ENCODE peak calls at places on chromosomes 12 and 14, in seven cellular contexts. Z is GM23338; G is CD8-positive, alpha-beta T cell; Q is HCT116; U is breast epithelium; K is transverse colon; S is fibroblast of lung. A is an unnamed sample. For H3K4me1, the result is how much of the 10 kb centered on the place peaks cover.

GRCh38 chr12:94386422-94386821 is 73.2 kb downstream of the CEP83 start:
- DNase-seq in G (no peak), Q (no peak), K (no peak), Z (no peak), S (peak), U (no peak), A (no peak)

GRCh38 chr12:130880411-130880885 is 8.6 kb downstream of the RAN start:
- DNase-seq in G (no peak), Z (no peak), U (no peak), K (no peak), Q (no peak), S (no peak), A (no peak)

GRCh38 chr12:93790472-93791152 is 113.4 kb downstream of the CRADD start:
- DNase-seq in U (no peak), S (peak), K (no peak), Q (no peak), Z (peak), G (no peak), A (no peak)

GRCh38 chr12:124550123-124551089 is 17.0 kb downstream of the NCOR2 start:
- DNase-seq in G (no peak), U (no peak), S (peak), K (no peak), Q (no peak), Z (no peak), A (no peak)

GRCh38 chr14:68392393-68393085 is 400.3 kb downstream of the ZFP36L1 start:
- DNase-seq in G (no peak), U (peak), S (no peak), Z (no peak), Q (no peak), K (peak), A (no peak)

GRCh38 chr14:24398943-24399801 is at the start of gene NYNRIN:
- DNase-seq in S (peak), K (peak), Q (no peak), Z (peak), G (peak), U (no peak), A (no peak)

GRCh38 chr12:130663510-130663909 is 52.6 kb downstream of the RIMBP2 start:
- DNase-seq in Z (no peak), Q (no peak), U (no peak), S (no peak), G (no peak), K (no peak), A (no peak)

GRCh38 chr12:112115259-112116045 is 6.9 kb upstream of the NAA25 start:
- DNase-seq in U (peak), Z (no peak), Q (no peak), G (no peak), S (no peak), K (no peak), A (no peak)

GRCh38 chr14:42742084-42742483 is 1135.4 kb downstream of the LRFN5 start:
- DNase-seq in K (no peak), U (no peak), S (no peak), Z (no peak), Q (no peak), G (no peak), A (no peak)

GRCh38 chr12:4505381-4505986 is 33.2 kb upstream of the RAD51AP1 start:
- DNase-seq in Z (no peak), Q (no peak), G (no peak), K (no peak), U (no peak), S (peak), A (no peak)

GRCh38 chr14:98223106-98223505 is 1048.9 kb downstream of the BCL11B start:
- DNase-seq in S (no peak), Q (no peak), K (no peak), U (no peak), G (no peak), Z (no peak), A (no peak)

GRCh38 chr14:34043627-34044372 is 92.9 kb upstream of the EGLN3 start:
- DNase-seq in U (no peak), Z (peak), K (no peak), S (peak), Q (peak), G (peak), A (no peak)

GRCh38 chr14:95510804-95511203 is 5.6 kb downstream of the SYNE3 start:
- DNase-seq in Z (peak), K (no peak), S (no peak), G (no peak), U (no peak), Q (no peak), A (no peak)
- H3K4me1 ChIP-seq in Z (under half), K (under half), S (under half), G (half or more), U (under half), Q (under half), A (under half)

GRCh38 chr12:8078400-8078799 is 3.7 kb upstream of the NECAP1 start:
- DNase-seq in Z (peak), S (peak), U (no peak), K (peak), Q (peak), G (peak), A (no peak)
- TF ChIP-seq CTCF in Z (peak), S (peak), U (no peak), K (peak), Q (peak), G (peak), A (no peak)

DNA sequence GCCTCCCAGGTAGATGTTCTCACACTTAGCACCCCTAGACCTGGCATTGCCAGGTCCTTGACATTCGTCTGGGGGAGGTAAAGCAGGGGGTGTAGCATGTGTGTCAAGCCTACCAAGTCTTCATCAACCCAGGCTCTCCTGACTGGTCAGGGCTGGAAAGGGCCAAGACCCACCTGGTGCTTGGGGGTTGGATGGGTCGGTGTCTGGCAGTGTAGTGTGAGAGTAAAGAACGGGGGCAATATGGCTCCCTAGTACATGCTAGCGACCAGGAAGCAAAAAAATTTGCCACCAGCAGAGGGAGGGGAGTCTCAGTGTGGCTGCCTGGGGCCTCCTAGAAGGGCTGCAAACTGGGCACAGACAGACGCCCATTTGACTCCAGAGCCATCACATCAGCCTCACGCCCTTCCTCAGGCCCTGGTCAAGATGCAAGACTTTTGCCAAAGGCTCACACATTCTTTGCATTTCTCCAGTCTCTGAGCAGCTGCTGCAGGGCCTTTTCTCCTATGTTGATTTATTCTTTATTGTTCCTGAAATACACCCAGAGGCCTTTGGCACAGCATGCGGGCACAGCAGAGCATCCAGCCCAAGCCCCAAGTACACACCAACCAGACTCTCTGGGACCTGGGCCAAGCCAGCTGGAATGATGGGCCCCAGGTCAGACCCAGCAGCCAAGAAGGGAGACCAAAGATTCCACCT is 38.3 kb upstream of the PNMA1 start:
- DNase-seq in Z (peak), U (peak), K (peak), S (peak), Q (no peak), G (peak), A (no peak)
- H3K4me3 ChIP-seq in Z (no peak), U (peak), K (no peak), S (no peak), Q (no peak), G (peak), A (no peak)

GRCh38 chr12:64671682-64672081 is 61.4 kb downstream of the RASSF3 start:
- DNase-seq in S (no peak), Q (no peak), Z (no peak), K (no peak), U (no peak), G (no peak), A (no peak)

GRCh38 chr12:64672925-64673409 is 62.7 kb downstream of the RASSF3 start:
- DNase-seq in G (no peak), K (peak), S (peak), Z (no peak), U (no peak), Q (peak), A (peak)

GRCh38 chr12:64675795-64676194 is 65.5 kb downstream of the RASSF3 start:
- DNase-seq in K (peak), G (no peak), Z (no peak), U (no peak), S (peak), Q (no peak), A (peak)

GRCh38 chr12:64674367-64674922 is 64.2 kb downstream of the RASSF3 start:
- DNase-seq in U (no peak), G (peak), K (no peak), Q (no peak), Z (no peak), S (no peak), A (no peak)

DNA sequence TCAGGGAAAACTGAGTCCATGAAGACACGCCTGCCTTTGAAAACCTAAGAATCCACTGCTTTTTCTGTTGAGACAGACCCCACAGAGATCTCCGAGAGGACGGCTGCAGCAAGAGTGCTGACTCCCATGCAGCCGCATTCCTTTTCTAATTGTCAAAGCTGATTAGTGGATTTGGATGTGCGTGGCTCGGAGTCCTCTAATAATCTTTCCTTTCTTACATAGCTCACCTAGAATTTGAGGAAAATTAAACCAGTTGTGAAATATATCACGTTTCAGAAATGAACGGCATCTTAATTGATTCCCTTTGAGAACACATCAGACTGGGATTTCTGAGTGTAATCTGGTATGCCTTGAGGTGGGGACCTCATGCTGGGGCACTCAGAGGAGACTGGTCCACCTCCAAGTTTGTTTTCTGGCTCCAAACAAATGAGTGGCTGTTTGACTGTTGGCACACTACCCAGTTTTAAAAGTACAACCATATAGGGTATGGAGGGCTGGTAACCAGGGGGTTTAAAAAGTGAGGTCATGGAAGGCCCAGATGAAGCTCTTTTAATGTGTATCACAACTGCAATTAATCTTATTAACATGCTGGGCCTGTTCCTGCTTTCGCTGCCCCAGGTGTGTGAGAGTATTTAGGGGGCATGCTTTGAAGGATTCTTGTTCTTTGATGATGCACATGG is 63.3 kb downstream of the RASSF3 start:
- DNase-seq in U (no peak), G (no peak), Z (no peak), K (no peak), Q (no peak), S (peak), A (no peak)
- H3K4me1 ChIP-seq in U (under half), G (half or more), Z (half or more), K (half or more), Q (half or more), S (under half), A (half or more)

GRCh38 chr12:12813120-12814101 is at the start of gene DDX47:
- DNase-seq in U (peak), G (peak), Z (peak), Q (peak), K (peak), S (peak), A (peak)
- TF ChIP-seq CTCF in U (peak), G (peak), Z (peak), Q (peak), K (peak), S (peak), A (peak)

DNA sequence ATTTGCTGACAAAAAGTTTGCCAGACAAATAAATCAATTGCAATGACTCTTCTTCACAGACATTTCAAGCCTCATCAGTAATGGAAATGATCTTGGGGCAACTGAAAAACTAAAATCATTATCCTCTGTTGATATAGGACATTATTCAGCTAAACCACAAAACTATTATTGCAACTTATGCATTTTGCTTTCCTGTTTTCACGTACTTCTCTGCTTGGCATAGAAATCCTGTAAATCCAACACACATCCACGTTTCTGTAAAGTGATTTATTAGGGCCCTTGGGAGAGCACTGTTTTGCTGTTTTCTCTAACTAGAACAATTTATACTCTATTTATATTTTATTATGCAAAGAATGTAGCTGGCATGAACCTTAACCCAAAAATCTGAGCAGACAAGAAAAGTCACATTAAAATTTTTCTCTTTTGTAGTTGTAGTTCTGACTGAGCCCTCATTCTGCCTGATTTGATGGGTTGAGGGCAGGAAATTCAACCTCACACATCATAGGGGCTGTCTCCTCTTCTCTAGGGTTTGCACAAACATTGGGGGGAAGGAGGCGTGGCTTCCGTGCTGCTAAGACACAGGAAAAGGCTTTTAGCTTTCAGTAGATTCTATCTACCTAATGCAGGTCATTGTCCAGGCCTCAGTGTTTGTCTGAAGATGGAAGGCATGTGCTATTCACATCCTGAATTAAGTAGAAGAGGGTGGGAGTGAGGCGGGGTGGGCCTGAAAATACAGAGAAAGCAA is 11.5 kb upstream of the NUP107 start:
- DNase-seq in Q (no peak), S (peak), K (peak), U (no peak), Z (peak), G (peak), A (no peak)
- H3K4me3 ChIP-seq in Q (no peak), S (no peak), K (no peak), U (no peak), Z (no peak), G (peak), A (no peak)

DNA sequence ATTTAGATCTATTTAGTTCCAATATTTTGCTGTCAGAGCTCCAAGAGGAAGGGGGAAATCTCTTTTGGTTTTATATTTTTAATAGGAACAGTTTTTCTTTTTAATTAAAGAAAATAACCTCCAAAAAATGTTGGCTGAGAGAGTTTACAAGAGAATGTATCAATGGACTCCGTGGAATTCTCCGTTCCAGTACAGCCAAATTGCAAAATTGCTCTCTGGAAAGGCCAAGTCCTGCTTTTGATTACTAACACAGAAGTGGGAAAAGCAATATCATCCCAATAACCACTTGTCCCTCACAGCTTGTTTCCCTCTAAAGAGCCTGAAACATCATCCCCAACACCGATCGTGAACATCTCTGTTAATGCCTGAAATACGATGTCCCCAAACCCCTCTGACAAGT is 36.9 kb downstream of the TBX5 start:
- DNase-seq in U (peak), S (no peak), Q (no peak), K (no peak), Z (no peak), G (no peak), A (no peak)
- H3K4me1 ChIP-seq in U (under half), S (under half), Q (under half), K (under half), Z (under half), G (under half), A (under half)

A was measured in pancreas.